ENCODE peak calls at places on chromosomes 7 and 10, in eight cellular contexts. K is endodermal cell, Y is HFF-Myc, B is nephron progenitor cell, M is GM13976, U is epithelial cell of esophagus, J is AG04450, H is MM.1S. O is an unnamed sample.

GRCh38 chr10:102437515-102437914 is 5.1 kb upstream of the CUEDC2 start:
- DNase-seq in K (no peak), Y (no peak), B (no peak), M (no peak), U (no peak), J (no peak), H (no peak), O (no peak)

GRCh38 chr7:136859798-136860197 is 8.7 kb upstream of the CHRM2 start:
- DNase-seq in K (no peak), Y (no peak), B (no peak), M (no peak), U (no peak), J (no peak), H (no peak), O (no peak)

GRCh38 chr10:124338276-124338915 is 80.3 kb downstream of the OAT start:
- DNase-seq in K (no peak), Y (no peak), B (no peak), M (no peak), U (no peak), J (no peak), H (no peak), O (no peak)

GRCh38 chr10:488933-489215 is 200.6 kb downstream of the DIP2C start:
- DNase-seq in K (no peak), Y (no peak), B (no peak), M (no peak), U (no peak), J (no peak), H (no peak), O (no peak)

GRCh38 chr10:110636932-110637557 is 7.1 kb upstream of the RBM20 start:
- DNase-seq in K (peak; percentile 90), Y (no peak), B (no peak), M (no peak), U (no peak), J (no peak), H (no peak), O (no peak)

GRCh38 chr7:1927942-1928341 is 257.9 kb downstream of the ELFN1 start:
- DNase-seq in K (no peak), Y (no peak), B (no peak), M (no peak), U (no peak), J (no peak), H (no peak), O (no peak)

GRCh38 chr10:69009360-69009759 is 20.8 kb downstream of the KIFBP start:
- DNase-seq in K (no peak), Y (no peak), B (no peak), M (no peak), U (no peak), J (no peak), H (no peak), O (no peak)

GRCh38 chr7:144937199-144937598 is 101.3 kb upstream of the TPK1 start:
- DNase-seq in K (no peak), Y (no peak), B (no peak), M (no peak), U (no peak), J (no peak), H (no peak), O (no peak)

GRCh38 chr10:120978589-120979252 is 127.6 kb downstream of the WDR11 start:
- DNase-seq in K (no peak), Y (peak; percentile 2), B (no peak), M (no peak), U (no peak), J (no peak), H (no peak), O (no peak)

DNA sequence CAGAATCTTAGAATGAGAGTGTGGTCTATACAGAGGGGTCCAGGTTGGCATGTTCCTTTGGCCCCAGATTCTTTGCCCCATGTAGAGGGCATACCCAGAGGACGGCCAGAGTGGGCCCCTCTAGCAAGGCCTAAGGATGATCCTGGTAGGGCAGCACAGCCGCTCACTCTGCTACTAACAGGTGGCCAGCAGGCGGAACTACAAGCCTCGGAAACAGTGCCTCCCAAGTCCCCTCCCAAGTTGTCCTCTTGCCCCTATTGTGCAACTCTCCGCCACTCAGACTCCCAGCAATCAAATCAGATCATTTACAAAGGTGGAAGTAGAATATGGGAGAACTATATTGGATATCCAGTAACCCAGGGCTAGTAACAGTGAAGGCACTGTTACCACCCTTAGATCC is 107.4 kb downstream of the STRA8 start:
- DNase-seq in K (peak; percentile 62), Y (no peak), B (no peak), M (no peak), U (no peak), J (no peak), H (no peak), O (no peak)
- TF ChIP-seq CTCF in K (peak; percentile 40), Y (no peak), B (no peak), M (no peak), U (no peak), J (no peak), H (no peak), O (no peak)

GRCh38 chr7:24034251-24034650 is 249.7 kb upstream of the NPY start:
- DNase-seq in K (no peak), Y (no peak), B (no peak), M (no peak), U (no peak), J (no peak), H (no peak), O (no peak)
- TF ChIP-seq CTCF in K (no peak), Y (no peak), B (no peak), M (no peak), U (no peak), J (no peak), H (no peak), O (no peak)

GRCh38 chr7:106112118-106112971 is at the start of gene SYPL1:
- DNase-seq in K (peak; percentile 98), Y (peak; percentile 51), B (peak; percentile 95), M (peak; percentile 94), U (peak; percentile 97), J (peak; percentile 80), H (peak; percentile 97), O (peak; percentile 95)
- TF ChIP-seq CTCF in K (no peak), Y (no peak), B (no peak), M (no peak), U (no peak), J (no peak), H (peak; percentile 19), O (no peak)

GRCh38 chr7:43577485-43577951 is 5.4 kb upstream of the STK17A start:
- DNase-seq in K (peak; percentile 72), Y (peak; percentile 49), B (no peak), M (no peak), U (peak; percentile 92), J (no peak), H (no peak), O (no peak)
- TF ChIP-seq CTCF in K (no peak), Y (no peak), B (no peak), M (no peak), U (no peak), J (no peak), H (no peak), O (no peak)

DNA sequence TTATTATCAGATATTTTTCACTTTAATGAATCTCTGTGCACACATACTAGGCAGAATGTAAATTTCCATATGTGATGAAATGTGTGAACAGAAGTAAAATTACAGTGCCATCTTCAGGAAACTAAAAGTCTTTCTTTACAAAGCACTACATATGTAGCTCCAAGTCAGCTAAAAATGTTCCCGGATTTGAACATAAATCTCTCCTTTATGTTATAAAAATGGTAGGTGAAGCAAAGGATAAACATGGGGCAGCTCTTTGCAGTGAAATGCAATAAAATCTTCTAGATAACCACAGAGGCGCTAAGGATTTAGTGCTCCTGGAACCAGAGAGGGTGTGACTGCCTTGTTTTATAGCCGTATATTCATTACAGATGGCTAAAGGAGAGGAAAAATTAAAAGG is 104.9 kb upstream of the C7orf33 start:
- DNase-seq in K (no peak), Y (no peak), B (no peak), M (no peak), U (peak; percentile 25), J (no peak), H (peak; percentile 38), O (no peak)
- TF ChIP-seq CTCF in K (no peak), Y (no peak), B (no peak), M (no peak), U (no peak), J (no peak), H (peak; percentile 40), O (no peak)

GRCh38 chr10:23111679-23112286 is 16.4 kb downstream of the MSRB2 start:
- DNase-seq in K (no peak), Y (no peak), B (no peak), M (no peak), U (no peak), J (no peak), H (no peak), O (no peak)
- TF ChIP-seq CTCF in K (no peak), Y (no peak), B (no peak), M (no peak), U (no peak), J (no peak), H (no peak), O (no peak)